ENCODE peak calls at places on chromosomes 3 and 15, in eight cellular contexts. A, U, G, E, X, B, Q and I are unnamed samples.

GRCh38 chr3:188940213-188940914 is 231.4 kb upstream of the TPRG1 start:
- DNase-seq in G (no peak), B (no peak), A (no peak), Q (peak), U (no peak), X (no peak), E (no peak), I (no peak)

GRCh38 chr15:48602358-48603122 is 43.0 kb downstream of the FBN1 start:
- DNase-seq in E (no peak), U (no peak), B (no peak), X (peak), G (no peak), Q (peak), A (no peak), I (no peak)

GRCh38 chr15:74735305-74735704 is 10.0 kb upstream of the CYP1A1 start:
- DNase-seq in Q (no peak), X (no peak), U (no peak), G (no peak), B (no peak), A (no peak), E (no peak), I (no peak)

GRCh38 chr3:38651153-38651789 is 1.8 kb upstream of the SCN5A start:
- DNase-seq in E (no peak), Q (peak), U (no peak), X (peak), A (peak), B (peak), G (peak), I (peak)

GRCh38 chr3:186949281-186949982 is 19.1 kb downstream of the ST6GAL1 start:
- DNase-seq in A (no peak), G (no peak), E (no peak), X (peak), Q (peak), U (no peak), B (no peak), I (no peak)

GRCh38 chr3:131216801-131217200 is 164.8 kb upstream of the NUDT16 start:
- DNase-seq in B (no peak), E (no peak), A (no peak), G (no peak), Q (peak), X (peak), U (no peak), I (peak)

GRCh38 chr3:171457263-171458055 is 2.7 kb downstream of the TNIK start:
- DNase-seq in G (peak), U (no peak), X (no peak), Q (no peak), E (no peak), A (no peak), B (no peak), I (peak)

GRCh38 chr3:46904303-46905190 is 27.0 kb downstream of the PTH1R start:
- DNase-seq in U (no peak), E (no peak), A (no peak), X (no peak), B (no peak), G (no peak), Q (no peak), I (no peak)

GRCh38 chr3:94101860-94102259 is 39.0 kb downstream of the NSUN3 start:
- DNase-seq in E (no peak), Q (peak), U (no peak), A (no peak), G (no peak), B (no peak), X (peak), I (no peak)

GRCh38 chr15:56410712-56411111 is 45.5 kb downstream of the TEX9 start:
- DNase-seq in A (no peak), G (no peak), X (no peak), B (no peak), U (no peak), Q (no peak), E (no peak), I (no peak)

GRCh38 chr15:80173022-80173759 is 20.4 kb downstream of the FAH start:
- DNase-seq in U (no peak), E (no peak), A (peak), B (no peak), X (peak), Q (peak), G (peak), I (peak)

GRCh38 chr3:187718802-187719201 is 16.4 kb upstream of the RTP2 start:
- DNase-seq in B (no peak), U (no peak), Q (no peak), X (no peak), E (no peak), G (no peak), A (no peak), I (no peak)

GRCh38 chr15:74657846-74658245 is 38.0 kb downstream of the EDC3 start:
- DNase-seq in G (no peak), E (no peak), U (no peak), Q (peak), X (no peak), A (no peak), B (no peak), I (no peak)

GRCh38 chr3:127757979-127758378 is 64.3 kb downstream of the MGLL start:
- DNase-seq in X (no peak), U (no peak), G (no peak), A (no peak), Q (no peak), E (no peak), B (no peak), I (no peak)

GRCh38 chr3:171453175-171453868 is 6.9 kb downstream of the TNIK start:
- DNase-seq in X (no peak), E (no peak), Q (peak), G (no peak), A (no peak), B (no peak), U (no peak), I (peak)

GRCh38 chr15:100123611-100124010 is 218.2 kb downstream of the ADAMTS17 start:
- DNase-seq in U (no peak), B (no peak), X (no peak), G (no peak), E (no peak), Q (no peak), A (no peak), I (no peak)

GRCh38 chr3:31166249-31166885 is 271.9 kb upstream of the GADL1 start:
- DNase-seq in Q (peak), X (peak), U (no peak), B (no peak), A (no peak), G (no peak), E (no peak), I (peak)

GRCh38 chr3:50270422-50270831 is 1.5 kb downstream of the SEMA3B start:
- DNase-seq in A (no peak), X (no peak), B (peak), U (no peak), G (no peak), E (no peak), Q (no peak), I (no peak)

GRCh38 chr3:134314588-134315285 is 59.5 kb downstream of the AMOTL2 start:
- DNase-seq in E (peak), G (no peak), A (no peak), U (no peak), Q (no peak), B (no peak), X (peak), I (no peak)

GRCh38 chr15:101368868-101369642 is 74.0 kb upstream of the SNRPA1 start:
- DNase-seq in B (no peak), X (no peak), A (no peak), E (no peak), U (no peak), Q (no peak), G (no peak), I (no peak)